ENCODE peak calls at places on chromosome 21, in nine cellular contexts. One of them, this sample, is unnamed.

GRCh38 chr21:44365251-44365966 is 12.0 kb downstream of the TRPM2 start:
- DNase-seq in ovary: no peak
- DNase-seq in K562: no peak
- DNase-seq in upper lobe of left lung: peak; percentile 43
- DNase-seq in GM12878: no peak
- DNase-seq in esophagus muscularis mucosa: no peak
- DNase-seq in H1: no peak
- DNase-seq in suprapubic skin: peak; percentile 58
- DNase-seq in stomach: no peak
- DNase-seq in this sample: peak; percentile 56

GRCh38 chr21:43921602-43921978 is 56.6 kb downstream of the AGPAT3 start:
- DNase-seq in ovary: no peak
- DNase-seq in K562: no peak
- DNase-seq in upper lobe of left lung: no peak
- DNase-seq in GM12878: peak; percentile 39
- DNase-seq in esophagus muscularis mucosa: no peak
- DNase-seq in H1: no peak
- DNase-seq in suprapubic skin: no peak
- DNase-seq in stomach: no peak
- DNase-seq in this sample: no peak

GRCh38 chr21:31727181-31727580 is 4.7 kb downstream of the SCAF4 start:
- DNase-seq in ovary: no peak
- DNase-seq in K562: no peak
- DNase-seq in upper lobe of left lung: no peak
- DNase-seq in GM12878: no peak
- DNase-seq in esophagus muscularis mucosa: no peak
- DNase-seq in H1: no peak
- DNase-seq in suprapubic skin: no peak
- DNase-seq in stomach: no peak
- DNase-seq in this sample: no peak

GRCh38 chr21:35632711-35633110 is 427.6 kb downstream of the SETD4 start:
- DNase-seq in ovary: no peak
- DNase-seq in K562: no peak
- DNase-seq in upper lobe of left lung: no peak
- DNase-seq in GM12878: no peak
- DNase-seq in esophagus muscularis mucosa: peak; percentile 91
- DNase-seq in H1: no peak
- DNase-seq in suprapubic skin: no peak
- DNase-seq in stomach: no peak
- DNase-seq in this sample: no peak

GRCh38 chr21:15494481-15494880 is 235.3 kb upstream of the USP25 start:
- DNase-seq in ovary: no peak
- DNase-seq in K562: no peak
- DNase-seq in upper lobe of left lung: no peak
- DNase-seq in GM12878: no peak
- DNase-seq in esophagus muscularis mucosa: no peak
- DNase-seq in H1: no peak
- DNase-seq in suprapubic skin: no peak
- DNase-seq in stomach: no peak
- DNase-seq in this sample: no peak

GRCh38 chr21:26457817-26458216 is 115.3 kb downstream of the CYYR1 start:
- DNase-seq in ovary: no peak
- DNase-seq in K562: no peak
- DNase-seq in upper lobe of left lung: no peak
- DNase-seq in GM12878: no peak
- DNase-seq in esophagus muscularis mucosa: no peak
- DNase-seq in H1: no peak
- DNase-seq in suprapubic skin: no peak
- DNase-seq in stomach: no peak
- DNase-seq in this sample: no peak

GRCh38 chr21:44299458-44300261 is at the start of gene PFKL:
- DNase-seq in ovary: peak; percentile 66
- DNase-seq in K562: peak; percentile 94
- DNase-seq in upper lobe of left lung: peak; percentile 96
- DNase-seq in GM12878: peak; percentile 59
- DNase-seq in esophagus muscularis mucosa: no peak
- DNase-seq in H1: peak; percentile 83
- DNase-seq in suprapubic skin: no peak
- DNase-seq in stomach: peak; percentile 80
- DNase-seq in this sample: peak; percentile 81

GRCh38 chr21:44800103-44800502 is 1.5 kb downstream of the UBE2G2 start:
- DNase-seq in ovary: no peak
- DNase-seq in K562: no peak
- DNase-seq in upper lobe of left lung: no peak
- DNase-seq in GM12878: no peak
- DNase-seq in esophagus muscularis mucosa: no peak
- DNase-seq in H1: no peak
- DNase-seq in suprapubic skin: no peak
- DNase-seq in stomach: peak; percentile 38
- DNase-seq in this sample: no peak

GRCh38 chr21:27580276-27580675 is 613.4 kb upstream of the ADAMTS5 start:
- DNase-seq in ovary: no peak
- DNase-seq in K562: no peak
- DNase-seq in upper lobe of left lung: no peak
- DNase-seq in GM12878: no peak
- DNase-seq in esophagus muscularis mucosa: no peak
- DNase-seq in H1: no peak
- DNase-seq in suprapubic skin: no peak
- DNase-seq in stomach: no peak
- DNase-seq in this sample: no peak

GRCh38 chr21:39867198-39867650 is at the start of gene PCP4:
- DNase-seq in ovary: peak; percentile 32
- DNase-seq in K562: peak; percentile 64
- DNase-seq in upper lobe of left lung: no peak
- DNase-seq in GM12878: no peak
- DNase-seq in esophagus muscularis mucosa: no peak
- DNase-seq in H1: peak; percentile 93
- DNase-seq in suprapubic skin: no peak
- DNase-seq in stomach: peak; percentile 48
- DNase-seq in this sample: peak; percentile 83

GRCh38 chr21:45404726-45405270 is at the start of gene COL18A1:
- DNase-seq in ovary: peak; percentile 81
- DNase-seq in K562: peak; percentile 99
- DNase-seq in upper lobe of left lung: peak; percentile 92
- DNase-seq in GM12878: no peak
- DNase-seq in esophagus muscularis mucosa: no peak
- DNase-seq in H1: peak; percentile 86
- DNase-seq in suprapubic skin: no peak
- DNase-seq in stomach: peak; percentile 52
- DNase-seq in this sample: peak; percentile 85

GRCh38 chr21:14614287-14614686 is 68.2 kb upstream of the SAMSN1 start:
- DNase-seq in ovary: no peak
- DNase-seq in K562: no peak
- DNase-seq in upper lobe of left lung: no peak
- DNase-seq in GM12878: no peak
- DNase-seq in esophagus muscularis mucosa: no peak
- DNase-seq in H1: no peak
- DNase-seq in suprapubic skin: no peak
- DNase-seq in stomach: no peak
- DNase-seq in this sample: no peak

GRCh38 chr21:36489103-36489785 is 9.3 kb upstream of the CLDN14 start:
- DNase-seq in ovary: no peak
- DNase-seq in K562: no peak
- DNase-seq in upper lobe of left lung: no peak
- DNase-seq in GM12878: no peak
- DNase-seq in esophagus muscularis mucosa: no peak
- DNase-seq in H1: no peak
- DNase-seq in suprapubic skin: no peak
- DNase-seq in stomach: no peak
- DNase-seq in this sample: no peak

GRCh38 chr21:45981154-45981606 is 390 bp upstream of the COL6A1 start:
- DNase-seq in ovary: peak; percentile 90
- DNase-seq in K562: peak; percentile 94
- DNase-seq in upper lobe of left lung: peak; percentile 90
- DNase-seq in GM12878: no peak
- DNase-seq in esophagus muscularis mucosa: peak; percentile 96
- DNase-seq in H1: peak; percentile 85
- DNase-seq in suprapubic skin: peak; percentile 92
- DNase-seq in stomach: peak; percentile 64
- DNase-seq in this sample: peak; percentile 96

GRCh38 chr21:45392206-45392971 is 12.6 kb upstream of the COL18A1 start:
- DNase-seq in ovary: peak; percentile 13
- DNase-seq in K562: no peak
- DNase-seq in upper lobe of left lung: no peak
- DNase-seq in GM12878: no peak
- DNase-seq in esophagus muscularis mucosa: no peak
- DNase-seq in H1: no peak
- DNase-seq in suprapubic skin: peak; percentile 45
- DNase-seq in stomach: no peak
- DNase-seq in this sample: peak; percentile 52

GRCh38 chr21:33985117-33986050 is 69.8 kb upstream of the ATP5PO start:
- DNase-seq in ovary: no peak
- DNase-seq in K562: no peak
- DNase-seq in upper lobe of left lung: peak; percentile 29
- DNase-seq in GM12878: no peak
- DNase-seq in esophagus muscularis mucosa: no peak
- DNase-seq in H1: no peak
- DNase-seq in suprapubic skin: no peak
- DNase-seq in stomach: no peak
- DNase-seq in this sample: no peak
- TF ChIP-seq EP300 in ovary: no peak
- TF ChIP-seq EP300 in K562: no peak
- TF ChIP-seq EP300 in upper lobe of left lung: no peak
- TF ChIP-seq EP300 in GM12878: no peak
- TF ChIP-seq EP300 in esophagus muscularis mucosa: no peak
- TF ChIP-seq EP300 in H1: no peak
- TF ChIP-seq EP300 in suprapubic skin: no peak
- TF ChIP-seq EP300 in stomach: no peak
- TF ChIP-seq EP300 in this sample: no peak

DNA sequence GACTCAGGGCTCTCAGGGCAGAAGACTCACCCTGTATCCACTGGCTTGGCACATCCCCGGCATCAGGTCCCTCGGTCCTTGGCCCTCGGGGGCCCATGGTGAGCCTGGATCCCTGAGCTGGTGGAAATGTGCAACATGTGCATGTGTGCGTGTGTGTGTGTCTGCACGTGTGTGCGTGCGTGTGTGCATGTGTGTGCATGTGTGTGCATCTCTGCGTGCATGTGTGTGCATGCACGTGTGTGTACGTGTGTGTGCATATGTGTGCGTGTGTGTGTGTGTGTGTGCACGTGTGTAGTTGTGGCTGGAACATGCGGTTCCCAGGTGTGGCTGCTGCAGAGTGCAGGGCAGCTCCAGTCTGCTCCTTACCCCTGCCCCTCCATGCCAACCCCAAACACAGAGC is 51.3 kb downstream of the UMODL1 start:
- DNase-seq in ovary: no peak
- DNase-seq in K562: no peak
- DNase-seq in upper lobe of left lung: no peak
- DNase-seq in GM12878: no peak
- DNase-seq in esophagus muscularis mucosa: no peak
- DNase-seq in H1: no peak
- DNase-seq in suprapubic skin: no peak
- DNase-seq in stomach: no peak
- DNase-seq in this sample: no peak
- H3K27me3 ChIP-seq in ovary: no peaks in the 10 kb centered on the region
- H3K27me3 ChIP-seq in K562: peaks cover 90% of the 10 kb centered on the region
- H3K27me3 ChIP-seq in upper lobe of left lung: no peaks in the 10 kb centered on the region
- H3K27me3 ChIP-seq in GM12878: no peaks in the 10 kb centered on the region
- H3K27me3 ChIP-seq in esophagus muscularis mucosa: peaks cover 18% of the 10 kb centered on the region
- H3K27me3 ChIP-seq in H1: no peaks in the 10 kb centered on the region
- H3K27me3 ChIP-seq in suprapubic skin: peaks cover 48% of the 10 kb centered on the region
- H3K27me3 ChIP-seq in stomach: peaks cover 88% of the 10 kb centered on the region
- H3K27me3 ChIP-seq in this sample: peaks cover 31% of the 10 kb centered on the region

GRCh38 chr21:17976139-17976538 is 157.0 kb upstream of the C21orf91 start:
- DNase-seq in ovary: no peak
- DNase-seq in K562: no peak
- DNase-seq in upper lobe of left lung: no peak
- DNase-seq in GM12878: no peak
- DNase-seq in esophagus muscularis mucosa: no peak
- DNase-seq in H1: no peak
- DNase-seq in suprapubic skin: no peak
- DNase-seq in stomach: no peak
- DNase-seq in this sample: no peak

DNA sequence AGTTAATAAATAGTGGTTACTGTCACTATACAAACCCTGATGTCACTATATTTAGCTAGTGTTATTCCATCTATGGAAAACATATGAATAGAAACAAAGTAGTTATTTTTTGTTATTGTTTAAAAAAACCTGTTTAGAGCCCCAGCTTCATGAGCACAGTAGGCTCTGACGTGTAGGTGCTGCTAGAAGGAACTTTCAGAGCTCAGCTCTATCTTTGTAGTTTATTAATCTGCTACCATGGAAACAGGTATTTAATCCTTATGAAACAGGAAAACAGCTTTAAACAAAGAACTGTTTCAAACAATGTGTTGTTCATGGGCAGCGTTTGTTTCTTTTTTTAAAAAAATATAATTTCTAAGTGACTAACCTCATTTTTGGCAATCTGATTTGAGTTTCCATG is 161.9 kb upstream of the C21orf91 start:
- DNase-seq in ovary: no peak
- DNase-seq in K562: no peak
- DNase-seq in upper lobe of left lung: no peak
- DNase-seq in GM12878: no peak
- DNase-seq in esophagus muscularis mucosa: no peak
- DNase-seq in H1: no peak
- DNase-seq in suprapubic skin: no peak
- DNase-seq in stomach: no peak
- DNase-seq in this sample: no peak
- H3K27ac ChIP-seq in ovary: no peak overlapping the region
- H3K27ac ChIP-seq in K562: no peak overlapping the region
- H3K27ac ChIP-seq in upper lobe of left lung: no peak overlapping the region
- H3K27ac ChIP-seq in GM12878: no peak overlapping the region
- H3K27ac ChIP-seq in esophagus muscularis mucosa: no peak overlapping the region
- H3K27ac ChIP-seq in H1: no peak overlapping the region
- H3K27ac ChIP-seq in suprapubic skin: no peak overlapping the region
- H3K27ac ChIP-seq in stomach: no peak overlapping the region
- H3K27ac ChIP-seq in this sample: no peak overlapping the region

GRCh38 chr21:38804030-38804616 is 1.6 kb upstream of the ETS2 start:
- DNase-seq in ovary: no peak
- DNase-seq in K562: no peak
- DNase-seq in upper lobe of left lung: no peak
- DNase-seq in GM12878: no peak
- DNase-seq in esophagus muscularis mucosa: no peak
- DNase-seq in H1: no peak
- DNase-seq in suprapubic skin: no peak
- DNase-seq in stomach: no peak
- DNase-seq in this sample: no peak

GRCh38 chr21:38806942-38807284 is 1.2 kb downstream of the ETS2 start:
- DNase-seq in ovary: no peak
- DNase-seq in K562: no peak
- DNase-seq in upper lobe of left lung: no peak
- DNase-seq in GM12878: no peak
- DNase-seq in esophagus muscularis mucosa: no peak
- DNase-seq in H1: no peak
- DNase-seq in suprapubic skin: no peak
- DNase-seq in stomach: no peak
- DNase-seq in this sample: no peak

GRCh38 chr21:38804617-38805281 is 980 bp upstream of the ETS2 start:
- DNase-seq in ovary: peak; percentile 85
- DNase-seq in K562: peak; percentile 77
- DNase-seq in upper lobe of left lung: peak; percentile 93
- DNase-seq in GM12878: no peak
- DNase-seq in esophagus muscularis mucosa: no peak
- DNase-seq in H1: peak; percentile 76
- DNase-seq in suprapubic skin: peak; percentile 86
- DNase-seq in stomach: peak; percentile 84
- DNase-seq in this sample: peak; percentile 92

GRCh38 chr21:38806153-38806941 is 618 bp downstream of the ETS2 start:
- DNase-seq in ovary: peak; percentile 59
- DNase-seq in K562: no peak
- DNase-seq in upper lobe of left lung: peak; percentile 90
- DNase-seq in GM12878: no peak
- DNase-seq in esophagus muscularis mucosa: no peak
- DNase-seq in H1: peak; percentile 57
- DNase-seq in suprapubic skin: peak; percentile 85
- DNase-seq in stomach: no peak
- DNase-seq in this sample: peak; percentile 78

GRCh38 chr21:38805282-38806152 is at the start of gene ETS2:
- DNase-seq in ovary: peak; percentile 93
- DNase-seq in K562: peak; percentile 96
- DNase-seq in upper lobe of left lung: peak; percentile 97
- DNase-seq in GM12878: peak; percentile 36
- DNase-seq in esophagus muscularis mucosa: peak; percentile 95
- DNase-seq in H1: peak; percentile 83
- DNase-seq in suprapubic skin: peak; percentile 93
- DNase-seq in stomach: peak; percentile 90
- DNase-seq in this sample: peak; percentile 97
- TF ChIP-seq EP300 in ovary: no peak
- TF ChIP-seq EP300 in K562: no peak
- TF ChIP-seq EP300 in upper lobe of left lung: peak; percentile 89
- TF ChIP-seq EP300 in GM12878: no peak
- TF ChIP-seq EP300 in esophagus muscularis mucosa: no peak
- TF ChIP-seq EP300 in H1: no peak
- TF ChIP-seq EP300 in suprapubic skin: no peak
- TF ChIP-seq EP300 in stomach: no peak
- TF ChIP-seq EP300 in this sample: no peak